ENCODE peak calls at places on chromosomes 16 and 17, in six cellular contexts. N, Q, A, X, M and R are unnamed samples.

GRCh38 chr16:81623365-81624102 is 155.6 kb upstream of the PLCG2 start:
- DNase-seq in N (peak), Q (peak), A (peak), X (peak), M (no peak), R (peak)

GRCh38 chr17:40417609-40418427 is at the start of gene TOP2A:
- DNase-seq in N (peak), Q (peak), A (peak), X (peak), M (peak), R (peak)

GRCh38 chr16:31452631-31453106 is 6.6 kb upstream of the ARMC5 start:
- DNase-seq in N (no peak), Q (no peak), A (no peak), X (no peak), M (no peak), R (no peak)

GRCh38 chr16:12245088-12245922 is 268.8 kb downstream of the SNX29 start:
- DNase-seq in N (no peak), Q (no peak), A (no peak), X (no peak), M (no peak), R (no peak)

GRCh38 chr17:81058263-81058871 is 23.4 kb downstream of the BAIAP2 start:
- DNase-seq in N (no peak), Q (no peak), A (no peak), X (peak), M (no peak), R (no peak)

GRCh38 chr17:3398310-3398709 is at the start of gene OR1E1:
- DNase-seq in N (no peak), Q (no peak), A (no peak), X (no peak), M (no peak), R (no peak)

GRCh38 chr17:71899317-71899716 is 221.5 kb upstream of the SOX9 start:
- DNase-seq in N (no peak), Q (no peak), A (no peak), X (no peak), M (no peak), R (no peak)

GRCh38 chr16:59013930-59014329 is 279.8 kb upstream of the GOT2 start:
- DNase-seq in N (no peak), Q (no peak), A (no peak), X (no peak), M (no peak), R (no peak)

GRCh38 chr16:81366316-81366932 is 51.7 kb downstream of the GAN start:
- DNase-seq in N (no peak), Q (peak), A (peak), X (no peak), M (no peak), R (peak)

GRCh38 chr16:9090101-9090959 is 1.1 kb upstream of the HAPSTR1 start:
- DNase-seq in N (peak), Q (no peak), A (no peak), X (peak), M (no peak), R (peak)

GRCh38 chr16:86549076-86549892 is 5.8 kb downstream of the MTHFSD start:
- DNase-seq in N (no peak), Q (no peak), A (no peak), X (no peak), M (no peak), R (no peak)

GRCh38 chr17:76023900-76024237 is 3.2 kb downstream of the EVPL start:
- DNase-seq in N (no peak), Q (no peak), A (no peak), X (no peak), M (no peak), R (no peak)